ENCODE peak calls at places on chromosome 17, in ten cellular contexts. One of them, this sample, is unnamed.

GRCh38 chr17:43031666-43032065 is 6.6 kb downstream of the RND2 start:
- DNase-seq in HCT116: no peak
- DNase-seq in sigmoid colon: no peak
- DNase-seq in uterus: no peak
- DNase-seq in lower leg skin: no peak
- DNase-seq in prostate gland: no peak
- DNase-seq in A549: no peak
- DNase-seq in erythroblast: no peak
- DNase-seq in stomach: no peak
- DNase-seq in body of pancreas: no peak
- DNase-seq in this sample: no peak

GRCh38 chr17:45277992-45278391 is 16.1 kb upstream of the SPATA32 start:
- DNase-seq in erythroblast: no peak
- DNase-seq in stomach: peak; percentile 67
- DNase-seq in HCT116: no peak
- DNase-seq in A549: no peak
- DNase-seq in lower leg skin: no peak
- DNase-seq in sigmoid colon: no peak
- DNase-seq in prostate gland: peak; percentile 29
- DNase-seq in body of pancreas: peak; percentile 51
- DNase-seq in uterus: peak; percentile 56
- DNase-seq in this sample: no peak

GRCh38 chr17:57455063-57455914 is 199.0 kb downstream of the MSI2 start:
- DNase-seq in uterus: no peak
- DNase-seq in lower leg skin: no peak
- DNase-seq in stomach: no peak
- DNase-seq in sigmoid colon: no peak
- DNase-seq in body of pancreas: no peak
- DNase-seq in HCT116: no peak
- DNase-seq in erythroblast: no peak
- DNase-seq in prostate gland: no peak
- DNase-seq in A549: no peak
- DNase-seq in this sample: no peak

GRCh38 chr17:80110927-80111701 is 9.7 kb downstream of the GAA start:
- DNase-seq in body of pancreas: no peak
- DNase-seq in HCT116: no peak
- DNase-seq in lower leg skin: no peak
- DNase-seq in erythroblast: no peak
- DNase-seq in stomach: peak; percentile 17
- DNase-seq in prostate gland: no peak
- DNase-seq in A549: no peak
- DNase-seq in uterus: peak; percentile 10
- DNase-seq in sigmoid colon: no peak
- DNase-seq in this sample: no peak

GRCh38 chr17:66965801-66966528 is 1.5 kb downstream of the CACNG4 start:
- DNase-seq in erythroblast: no peak
- DNase-seq in uterus: no peak
- DNase-seq in body of pancreas: no peak
- DNase-seq in HCT116: no peak
- DNase-seq in sigmoid colon: no peak
- DNase-seq in A549: no peak
- DNase-seq in stomach: no peak
- DNase-seq in lower leg skin: no peak
- DNase-seq in prostate gland: no peak
- DNase-seq in this sample: no peak

GRCh38 chr17:8465381-8466158 is 29.9 kb downstream of the NDEL1 start:
- DNase-seq in sigmoid colon: no peak
- DNase-seq in A549: no peak
- DNase-seq in body of pancreas: no peak
- DNase-seq in HCT116: no peak
- DNase-seq in lower leg skin: no peak
- DNase-seq in stomach: no peak
- DNase-seq in prostate gland: no peak
- DNase-seq in uterus: no peak
- DNase-seq in erythroblast: no peak
- DNase-seq in this sample: no peak

GRCh38 chr17:44607836-44608690 is 48.2 kb upstream of the MEIOC start:
- DNase-seq in sigmoid colon: no peak
- DNase-seq in HCT116: no peak
- DNase-seq in prostate gland: no peak
- DNase-seq in lower leg skin: no peak
- DNase-seq in A549: no peak
- DNase-seq in stomach: no peak
- DNase-seq in body of pancreas: no peak
- DNase-seq in erythroblast: no peak
- DNase-seq in uterus: no peak
- DNase-seq in this sample: no peak

GRCh38 chr17:19386276-19386863 is 620 bp downstream of the MFAP4 start:
- DNase-seq in HCT116: no peak
- DNase-seq in A549: peak; percentile 79
- DNase-seq in lower leg skin: peak; percentile 74
- DNase-seq in uterus: peak; percentile 82
- DNase-seq in prostate gland: no peak
- DNase-seq in body of pancreas: peak; percentile 35
- DNase-seq in stomach: peak; percentile 51
- DNase-seq in sigmoid colon: peak; percentile 94
- DNase-seq in erythroblast: no peak
- DNase-seq in this sample: peak; percentile 94

GRCh38 chr17:66549731-66550207 is 247.4 kb downstream of the PRKCA start:
- DNase-seq in prostate gland: no peak
- DNase-seq in HCT116: peak; percentile 44
- DNase-seq in erythroblast: no peak
- DNase-seq in lower leg skin: no peak
- DNase-seq in A549: no peak
- DNase-seq in uterus: no peak
- DNase-seq in stomach: no peak
- DNase-seq in sigmoid colon: no peak
- DNase-seq in body of pancreas: no peak
- DNase-seq in this sample: peak; percentile 55

GRCh38 chr17:78127888-78128615 is 503 bp downstream of the TMC6 start:
- DNase-seq in body of pancreas: peak; percentile 53
- DNase-seq in prostate gland: peak; percentile 70
- DNase-seq in A549: peak; percentile 45
- DNase-seq in stomach: peak; percentile 48
- DNase-seq in sigmoid colon: peak; percentile 65
- DNase-seq in uterus: no peak
- DNase-seq in HCT116: no peak
- DNase-seq in erythroblast: peak; percentile 61
- DNase-seq in lower leg skin: no peak
- DNase-seq in this sample: no peak

GRCh38 chr17:35934760-35935159 is 4.2 kb upstream of the RDM1 start:
- DNase-seq in sigmoid colon: no peak
- DNase-seq in uterus: peak; percentile 17
- DNase-seq in lower leg skin: no peak
- DNase-seq in HCT116: no peak
- DNase-seq in erythroblast: no peak
- DNase-seq in body of pancreas: peak; percentile 34
- DNase-seq in prostate gland: no peak
- DNase-seq in stomach: no peak
- DNase-seq in A549: no peak
- DNase-seq in this sample: no peak

GRCh38 chr17:50783193-50783660 is 15.9 kb upstream of the ANKRD40CL start:
- DNase-seq in stomach: peak; percentile 90
- DNase-seq in erythroblast: peak; percentile 83
- DNase-seq in body of pancreas: peak; percentile 88
- DNase-seq in HCT116: peak; percentile 92
- DNase-seq in uterus: peak; percentile 82
- DNase-seq in A549: peak; percentile 99
- DNase-seq in lower leg skin: peak; percentile 80
- DNase-seq in prostate gland: peak; percentile 74
- DNase-seq in sigmoid colon: peak; percentile 91
- DNase-seq in this sample: peak; percentile 97
- TF ChIP-seq POLR2A in stomach: no peak
- TF ChIP-seq POLR2A in erythroblast: no peak
- TF ChIP-seq POLR2A in body of pancreas: no peak
- TF ChIP-seq POLR2A in HCT116: no peak
- TF ChIP-seq POLR2A in uterus: peak; percentile 14
- TF ChIP-seq POLR2A in A549: no peak
- TF ChIP-seq POLR2A in lower leg skin: no peak
- TF ChIP-seq POLR2A in prostate gland: no peak
- TF ChIP-seq POLR2A in sigmoid colon: no peak
- TF ChIP-seq POLR2A in this sample: no peak

DNA sequence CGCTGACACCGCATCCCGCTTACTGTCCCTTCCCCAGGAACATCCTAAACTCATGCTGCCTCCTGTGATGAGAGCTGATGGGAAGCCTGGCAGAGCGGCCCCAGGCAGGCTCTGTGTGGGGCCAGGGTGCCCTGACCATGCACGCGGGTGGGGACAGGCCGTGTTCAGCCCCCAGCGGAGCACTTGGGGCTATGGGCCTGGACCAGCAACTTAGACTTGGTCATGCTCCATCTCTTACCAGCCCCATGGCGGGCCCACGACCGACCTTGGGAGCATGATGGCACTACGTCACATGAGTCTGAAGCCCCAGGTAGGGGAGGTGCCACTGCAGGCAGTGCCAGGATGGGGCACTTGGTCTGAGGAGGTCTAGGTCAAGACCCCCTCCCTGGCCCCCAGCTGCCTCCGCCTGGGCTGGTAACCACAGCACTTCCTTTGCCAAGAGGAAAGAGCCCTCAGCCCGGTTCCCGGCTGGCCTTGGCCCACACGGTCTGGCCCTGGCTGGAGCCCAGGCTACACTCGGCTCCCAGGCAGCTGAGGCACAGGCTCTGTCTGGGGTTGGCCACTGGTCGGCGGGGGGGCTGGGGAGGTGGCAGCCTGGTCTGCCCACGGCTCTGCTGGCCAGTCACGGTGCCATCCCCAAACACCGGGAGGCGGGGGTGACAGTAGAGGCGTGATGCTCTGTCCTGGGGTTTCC is 25.7 kb downstream of the BAHCC1 start:
- DNase-seq in stomach: peak; percentile 82
- DNase-seq in body of pancreas: peak; percentile 78
- DNase-seq in erythroblast: no peak
- DNase-seq in sigmoid colon: no peak
- DNase-seq in HCT116: no peak
- DNase-seq in prostate gland: no peak
- DNase-seq in A549: no peak
- DNase-seq in uterus: peak; percentile 68
- DNase-seq in lower leg skin: no peak
- DNase-seq in this sample: no peak
- TF ChIP-seq POLR2A in stomach: no peak
- TF ChIP-seq POLR2A in body of pancreas: no peak
- TF ChIP-seq POLR2A in erythroblast: no peak
- TF ChIP-seq POLR2A in sigmoid colon: no peak
- TF ChIP-seq POLR2A in HCT116: no peak
- TF ChIP-seq POLR2A in prostate gland: no peak
- TF ChIP-seq POLR2A in A549: no peak
- TF ChIP-seq POLR2A in uterus: no peak
- TF ChIP-seq POLR2A in lower leg skin: no peak
- TF ChIP-seq POLR2A in this sample: no peak

DNA sequence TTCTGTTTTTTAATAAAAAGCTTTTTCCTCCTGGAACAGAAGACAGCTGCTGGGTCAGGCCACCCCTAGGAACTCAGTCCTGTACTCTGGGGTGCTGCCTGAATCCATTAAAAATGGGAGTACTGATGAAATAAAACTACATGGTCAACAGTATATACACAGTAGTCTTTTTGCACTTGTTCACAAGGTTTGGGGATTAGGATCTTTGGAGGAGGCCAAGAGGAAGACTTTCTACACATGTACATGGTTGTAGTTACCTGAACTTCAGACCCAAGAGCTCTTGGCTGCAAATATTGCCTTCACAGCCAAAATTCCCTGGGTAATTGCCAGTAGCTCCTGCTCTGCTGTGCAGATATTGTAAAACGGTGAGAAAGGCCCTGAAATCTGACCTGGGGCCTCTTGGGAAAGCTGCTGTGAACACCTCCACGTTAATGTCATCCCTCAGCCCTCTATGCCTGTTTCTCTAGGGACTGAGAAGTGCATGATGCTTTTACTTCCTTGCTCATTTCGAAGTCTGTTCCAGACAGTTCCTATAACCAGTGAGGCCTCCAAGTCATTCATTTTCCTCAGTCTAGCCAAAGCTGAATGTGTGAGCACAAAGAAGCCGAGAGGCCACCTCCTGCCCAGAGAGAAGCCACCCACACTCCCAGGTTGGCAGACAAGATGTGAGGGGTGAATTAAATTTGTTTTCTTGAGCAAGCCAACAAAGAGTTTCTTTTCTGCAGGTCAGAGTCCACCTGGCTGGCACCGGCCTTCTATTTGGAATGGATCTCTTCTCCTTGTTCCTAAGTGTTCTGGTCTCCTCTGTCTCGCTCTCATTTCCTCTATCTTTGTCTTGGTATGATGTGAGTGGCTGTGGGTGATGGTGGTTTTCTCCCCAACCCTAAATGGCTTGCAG is 15.9 kb downstream of the ANKRD40 start:
- DNase-seq in lower leg skin: no peak
- DNase-seq in stomach: peak; percentile 82
- DNase-seq in HCT116: no peak
- DNase-seq in A549: no peak
- DNase-seq in uterus: no peak
- DNase-seq in sigmoid colon: no peak
- DNase-seq in erythroblast: no peak
- DNase-seq in prostate gland: no peak
- DNase-seq in body of pancreas: peak; percentile 88
- DNase-seq in this sample: no peak
- TF ChIP-seq POLR2A in lower leg skin: no peak
- TF ChIP-seq POLR2A in stomach: no peak
- TF ChIP-seq POLR2A in HCT116: no peak
- TF ChIP-seq POLR2A in A549: no peak
- TF ChIP-seq POLR2A in uterus: no peak
- TF ChIP-seq POLR2A in sigmoid colon: no peak
- TF ChIP-seq POLR2A in erythroblast: no peak
- TF ChIP-seq POLR2A in prostate gland: no peak
- TF ChIP-seq POLR2A in body of pancreas: no peak
- TF ChIP-seq POLR2A in this sample: no peak

GRCh38 chr17:50183439-50184001 is 17.7 kb downstream of the SGCA start:
- DNase-seq in erythroblast: no peak
- DNase-seq in A549: no peak
- DNase-seq in uterus: no peak
- DNase-seq in sigmoid colon: no peak
- DNase-seq in lower leg skin: no peak
- DNase-seq in prostate gland: no peak
- DNase-seq in stomach: no peak
- DNase-seq in body of pancreas: no peak
- DNase-seq in HCT116: no peak
- DNase-seq in this sample: no peak

GRCh38 chr17:50184057-50184456 is 17.4 kb downstream of the COL1A1 start:
- DNase-seq in uterus: no peak
- DNase-seq in HCT116: no peak
- DNase-seq in stomach: no peak
- DNase-seq in lower leg skin: no peak
- DNase-seq in erythroblast: no peak
- DNase-seq in body of pancreas: no peak
- DNase-seq in prostate gland: no peak
- DNase-seq in A549: no peak
- DNase-seq in sigmoid colon: no peak
- DNase-seq in this sample: no peak

GRCh38 chr17:50182783-50183438 is 17.1 kb downstream of the SGCA start:
- DNase-seq in erythroblast: no peak
- DNase-seq in lower leg skin: no peak
- DNase-seq in HCT116: no peak
- DNase-seq in uterus: no peak
- DNase-seq in body of pancreas: no peak
- DNase-seq in sigmoid colon: no peak
- DNase-seq in prostate gland: no peak
- DNase-seq in stomach: no peak
- DNase-seq in A549: no peak
- DNase-seq in this sample: no peak

GRCh38 chr17:50185724-50186545 is 15.5 kb downstream of the COL1A1 start:
- DNase-seq in body of pancreas: no peak
- DNase-seq in erythroblast: no peak
- DNase-seq in stomach: no peak
- DNase-seq in A549: no peak
- DNase-seq in prostate gland: no peak
- DNase-seq in uterus: no peak
- DNase-seq in lower leg skin: no peak
- DNase-seq in HCT116: no peak
- DNase-seq in sigmoid colon: no peak
- DNase-seq in this sample: no peak

GRCh38 chr17:50184611-50185398 is 16.6 kb downstream of the COL1A1 start:
- DNase-seq in erythroblast: no peak
- DNase-seq in stomach: no peak
- DNase-seq in HCT116: no peak
- DNase-seq in body of pancreas: no peak
- DNase-seq in lower leg skin: peak; percentile 90
- DNase-seq in uterus: peak; percentile 70
- DNase-seq in A549: no peak
- DNase-seq in sigmoid colon: peak; percentile 92
- DNase-seq in prostate gland: no peak
- DNase-seq in this sample: no peak
- TF ChIP-seq POLR2A in erythroblast: no peak
- TF ChIP-seq POLR2A in stomach: no peak
- TF ChIP-seq POLR2A in HCT116: no peak
- TF ChIP-seq POLR2A in body of pancreas: no peak
- TF ChIP-seq POLR2A in lower leg skin: no peak
- TF ChIP-seq POLR2A in uterus: no peak
- TF ChIP-seq POLR2A in A549: no peak
- TF ChIP-seq POLR2A in sigmoid colon: no peak
- TF ChIP-seq POLR2A in prostate gland: no peak
- TF ChIP-seq POLR2A in this sample: no peak

This sample was measured in H54.